ENCODE peak calls at places on chromosome X, in four cellular contexts. One of them, this sample, is unnamed.
A peak's percentile ranks its signal among the peaks of the same experiment; 100 is the strongest.

GRCh38 chrX:10156199-10157031 is at the start of gene CLCN4:
- DNase-seq in amygdala: peak; percentile 68
- DNase-seq in IMR-90: no peak
- DNase-seq in fibroblast of mammary gland: peak; percentile 43
- DNase-seq in this sample: no peak

GRCh38 chrX:3250946-3251345 is 95.5 kb downstream of the MXRA5 start:
- DNase-seq in amygdala: no peak
- DNase-seq in IMR-90: peak; percentile 32
- DNase-seq in fibroblast of mammary gland: no peak
- DNase-seq in this sample: no peak

GRCh38 chrX:23811135-23811781 is 28.3 kb downstream of the SAT1 start:
- DNase-seq in amygdala: no peak
- DNase-seq in IMR-90: no peak
- DNase-seq in fibroblast of mammary gland: peak; percentile 60
- DNase-seq in this sample: no peak

GRCh38 chrX:110402091-110402854 is 43.6 kb downstream of the RTL9 start:
- DNase-seq in amygdala: no peak
- DNase-seq in IMR-90: peak; percentile 74
- DNase-seq in fibroblast of mammary gland: peak; percentile 80
- DNase-seq in this sample: peak; percentile 92

GRCh38 chrX:116490091-116490490 is 27.3 kb upstream of the CT83 start:
- DNase-seq in amygdala: no peak
- DNase-seq in IMR-90: no peak
- DNase-seq in fibroblast of mammary gland: peak; percentile 8
- DNase-seq in this sample: no peak

GRCh38 chrX:8868906-8869305 is 67.7 kb upstream of the FAM9A start:
- DNase-seq in amygdala: no peak
- DNase-seq in IMR-90: peak; percentile 46
- DNase-seq in fibroblast of mammary gland: peak; percentile 50
- DNase-seq in this sample: peak; percentile 7

GRCh38 chrX:31708116-31708515 is 636.3 kb upstream of the FTHL17 start:
- DNase-seq in amygdala: no peak
- DNase-seq in IMR-90: no peak
- DNase-seq in fibroblast of mammary gland: peak; percentile 3
- DNase-seq in this sample: no peak

GRCh38 chrX:109622270-109622669 is 2.7 kb downstream of the KCNE5 start:
- DNase-seq in amygdala: no peak
- DNase-seq in IMR-90: no peak
- DNase-seq in fibroblast of mammary gland: no peak
- DNase-seq in this sample: no peak

GRCh38 chrX:3679669-3680068 is 33.8 kb downstream of the PRKX start:
- DNase-seq in amygdala: no peak
- DNase-seq in IMR-90: no peak
- DNase-seq in fibroblast of mammary gland: no peak
- DNase-seq in this sample: no peak

GRCh38 chrX:112761239-112762207 is 79.1 kb downstream of the AMOT start:
- DNase-seq in amygdala: no peak
- DNase-seq in IMR-90: no peak
- DNase-seq in fibroblast of mammary gland: no peak
- DNase-seq in this sample: no peak